ENCODE peak calls at places on chromosomes 4 and X, in five cellular contexts. One of them, this sample, is unnamed. For H3K36me3, the result is how much of the 10 kb centered on the place peaks cover.

GRCh38 chr4:168560184-168560834 is 63.5 kb downstream of the PALLD start:
- DNase-seq in SK-N-SH: no peak
- DNase-seq in K562: no peak
- DNase-seq in vagina: no peak
- DNase-seq in suprapubic skin: no peak
- DNase-seq in this sample: no peak

GRCh38 chr4:125732682-125733081 is 417.9 kb downstream of the FAT4 start:
- DNase-seq in SK-N-SH: no peak
- DNase-seq in K562: no peak
- DNase-seq in vagina: no peak
- DNase-seq in suprapubic skin: no peak
- DNase-seq in this sample: no peak

GRCh38 chr4:82380831-82381230 is 7.0 kb upstream of the HNRNPD start:
- DNase-seq in SK-N-SH: no peak
- DNase-seq in K562: no peak
- DNase-seq in vagina: no peak
- DNase-seq in suprapubic skin: no peak
- DNase-seq in this sample: no peak

GRCh38 chrX:21781525-21781924 is 23.6 kb upstream of the SMPX start:
- DNase-seq in SK-N-SH: no peak
- DNase-seq in K562: no peak
- DNase-seq in vagina: no peak
- DNase-seq in suprapubic skin: no peak
- DNase-seq in this sample: no peak

GRCh38 chr4:136319789-136320470 is 1212.4 kb downstream of the PCDH18 start:
- DNase-seq in SK-N-SH: no peak
- DNase-seq in K562: no peak
- DNase-seq in vagina: no peak
- DNase-seq in suprapubic skin: no peak
- DNase-seq in this sample: no peak

GRCh38 chr4:93182722-93183121 is 645.8 kb upstream of the ATOH1 start:
- DNase-seq in SK-N-SH: no peak
- DNase-seq in K562: no peak
- DNase-seq in vagina: no peak
- DNase-seq in suprapubic skin: no peak
- DNase-seq in this sample: no peak

GRCh38 chr4:156972370-156972980 is 876 bp upstream of the PDGFC start:
- DNase-seq in SK-N-SH: no peak
- DNase-seq in K562: no peak
- DNase-seq in vagina: no peak
- DNase-seq in suprapubic skin: no peak
- DNase-seq in this sample: no peak

GRCh38 chr4:48041535-48042137 is 25.1 kb downstream of the NIPAL1 start:
- DNase-seq in SK-N-SH: no peak
- DNase-seq in K562: no peak
- DNase-seq in vagina: no peak
- DNase-seq in suprapubic skin: no peak
- DNase-seq in this sample: no peak

GRCh38 chrX:63967541-63967940 is 182.5 kb upstream of the ARHGEF9 start:
- DNase-seq in SK-N-SH: no peak
- DNase-seq in K562: no peak
- DNase-seq in vagina: no peak
- DNase-seq in suprapubic skin: no peak
- DNase-seq in this sample: no peak

GRCh38 chr4:186260504-186261448 is 5.2 kb upstream of the F11 start:
- DNase-seq in SK-N-SH: no peak
- DNase-seq in K562: no peak
- DNase-seq in vagina: no peak
- DNase-seq in suprapubic skin: no peak
- DNase-seq in this sample: no peak

GRCh38 chrX:108811891-108812290 is 75.5 kb upstream of the IRS4 start:
- DNase-seq in SK-N-SH: no peak
- DNase-seq in K562: peak
- DNase-seq in vagina: no peak
- DNase-seq in suprapubic skin: no peak
- DNase-seq in this sample: no peak

GRCh38 chr4:177441061-177441802 is 1.0 kb downstream of the AGA start:
- DNase-seq in SK-N-SH: peak
- DNase-seq in K562: peak
- DNase-seq in vagina: no peak
- DNase-seq in suprapubic skin: no peak
- DNase-seq in this sample: no peak

GRCh38 chr4:28062562-28062961 is 1201.9 kb downstream of the STIM2 start:
- DNase-seq in SK-N-SH: no peak
- DNase-seq in K562: no peak
- DNase-seq in vagina: no peak
- DNase-seq in suprapubic skin: no peak
- DNase-seq in this sample: no peak

GRCh38 chr4:15240764-15241163 is 187.1 kb upstream of the C1QTNF7 start:
- DNase-seq in SK-N-SH: no peak
- DNase-seq in K562: no peak
- DNase-seq in vagina: no peak
- DNase-seq in suprapubic skin: no peak
- DNase-seq in this sample: no peak

GRCh38 chr4:6278801-6279197 is 9.1 kb downstream of the WFS1 start:
- DNase-seq in SK-N-SH: peak
- DNase-seq in K562: peak
- DNase-seq in vagina: no peak
- DNase-seq in suprapubic skin: no peak
- DNase-seq in this sample: no peak

GRCh38 chr4:59553063-59553738 is 1646.9 kb upstream of the ADGRL3 start:
- DNase-seq in SK-N-SH: peak
- DNase-seq in K562: no peak
- DNase-seq in vagina: no peak
- DNase-seq in suprapubic skin: no peak
- DNase-seq in this sample: no peak

GRCh38 chr4:7518871-7519637 is 84.3 kb upstream of the PSAPL1 start:
- DNase-seq in SK-N-SH: peak
- DNase-seq in K562: no peak
- DNase-seq in vagina: no peak
- DNase-seq in suprapubic skin: no peak
- DNase-seq in this sample: no peak

GRCh38 chrX:33252306-33252825 is 41.0 kb upstream of the DMD start:
- DNase-seq in SK-N-SH: no peak
- DNase-seq in K562: no peak
- DNase-seq in vagina: no peak
- DNase-seq in suprapubic skin: no peak
- DNase-seq in this sample: no peak

GRCh38 chr4:151485541-151486131 is 76.7 kb downstream of the FHIP1A start:
- DNase-seq in SK-N-SH: no peak
- DNase-seq in K562: no peak
- DNase-seq in vagina: no peak
- DNase-seq in suprapubic skin: no peak
- DNase-seq in this sample: no peak

GRCh38 chrX:105463483-105463882 is 243.0 kb upstream of the TEX13A start:
- DNase-seq in SK-N-SH: no peak
- DNase-seq in K562: no peak
- DNase-seq in vagina: no peak
- DNase-seq in suprapubic skin: no peak
- DNase-seq in this sample: no peak

GRCh38 chr4:123600426-123600825 is 203.8 kb downstream of the SPRY1 start:
- DNase-seq in SK-N-SH: no peak
- DNase-seq in K562: no peak
- DNase-seq in vagina: no peak
- DNase-seq in suprapubic skin: no peak
- DNase-seq in this sample: no peak

GRCh38 chr4:67565284-67565683 is 6.8 kb downstream of the STAP1 start:
- DNase-seq in SK-N-SH: no peak
- DNase-seq in K562: no peak
- DNase-seq in vagina: no peak
- DNase-seq in suprapubic skin: no peak
- DNase-seq in this sample: no peak

GRCh38 chrX:154051210-154051810 is 31.6 kb upstream of the IRAK1 start:
- DNase-seq in SK-N-SH: peak
- DNase-seq in K562: peak
- DNase-seq in vagina: no peak
- DNase-seq in suprapubic skin: peak
- DNase-seq in this sample: peak

GRCh38 chrX:19875051-19875432 is 12.4 kb downstream of the SH3KBP1 start:
- DNase-seq in SK-N-SH: no peak
- DNase-seq in K562: no peak
- DNase-seq in vagina: no peak
- DNase-seq in suprapubic skin: no peak
- DNase-seq in this sample: no peak

GRCh38 chr4:149709640-149710039 is 106.0 kb downstream of the IQCM start:
- DNase-seq in SK-N-SH: no peak
- DNase-seq in K562: no peak
- DNase-seq in vagina: no peak
- DNase-seq in suprapubic skin: no peak
- DNase-seq in this sample: no peak

GRCh38 chr4:112514449-112515277 is 1.3 kb downstream of the NEUROG2 start:
- DNase-seq in SK-N-SH: peak
- DNase-seq in K562: no peak
- DNase-seq in vagina: no peak
- DNase-seq in suprapubic skin: no peak
- DNase-seq in this sample: no peak

GRCh38 chr4:3700736-3701135 is 65.4 kb upstream of the ADRA2C start:
- DNase-seq in SK-N-SH: no peak
- DNase-seq in K562: no peak
- DNase-seq in vagina: no peak
- DNase-seq in suprapubic skin: peak
- DNase-seq in this sample: no peak

GRCh38 chr4:69210911-69211310 is 3.6 kb downstream of the UGT2B11 start:
- DNase-seq in SK-N-SH: no peak
- DNase-seq in K562: no peak
- DNase-seq in vagina: no peak
- DNase-seq in suprapubic skin: no peak
- DNase-seq in this sample: no peak

GRCh38 chrX:150869450-150869849 is 29.0 kb downstream of the CD99L2 start:
- DNase-seq in SK-N-SH: no peak
- DNase-seq in K562: no peak
- DNase-seq in vagina: no peak
- DNase-seq in suprapubic skin: no peak
- DNase-seq in this sample: no peak

GRCh38 chr4:173489514-173489913 is 40.5 kb downstream of the HAND2 start:
- DNase-seq in SK-N-SH: no peak
- DNase-seq in K562: no peak
- DNase-seq in vagina: no peak
- DNase-seq in suprapubic skin: no peak
- DNase-seq in this sample: peak

GRCh38 chrX:39726810-39727209 is 370.9 kb downstream of the BCOR start:
- DNase-seq in SK-N-SH: peak
- DNase-seq in K562: no peak
- DNase-seq in vagina: no peak
- DNase-seq in suprapubic skin: no peak
- DNase-seq in this sample: peak

DNA sequence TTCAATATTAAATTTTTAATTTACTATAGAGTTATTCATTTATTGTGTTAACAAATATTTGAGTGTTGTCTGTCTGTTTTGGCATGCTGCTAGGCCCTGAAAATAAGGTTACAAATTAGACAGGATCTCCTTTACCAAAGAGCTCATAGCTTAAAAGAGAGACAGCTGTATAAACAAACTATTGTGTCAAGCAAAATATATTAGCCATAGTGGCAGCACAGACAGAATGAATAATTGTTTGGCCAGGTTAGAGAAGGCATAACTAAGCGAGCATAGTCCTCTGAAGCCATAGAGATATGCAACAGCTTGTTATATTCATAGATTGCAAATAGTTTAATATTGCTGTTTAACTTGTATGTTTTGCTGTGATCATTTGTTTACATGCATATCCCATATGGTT is 66.7 kb upstream of the NDUFC1 start:
- DNase-seq in SK-N-SH: no peak
- DNase-seq in K562: no peak
- DNase-seq in vagina: no peak
- DNase-seq in suprapubic skin: no peak
- DNase-seq in this sample: no peak
- H3K36me3 ChIP-seq in SK-N-SH: half or more
- H3K36me3 ChIP-seq in K562: half or more
- H3K36me3 ChIP-seq in vagina: under half
- H3K36me3 ChIP-seq in suprapubic skin: half or more
- H3K36me3 ChIP-seq in this sample: half or more

DNA sequence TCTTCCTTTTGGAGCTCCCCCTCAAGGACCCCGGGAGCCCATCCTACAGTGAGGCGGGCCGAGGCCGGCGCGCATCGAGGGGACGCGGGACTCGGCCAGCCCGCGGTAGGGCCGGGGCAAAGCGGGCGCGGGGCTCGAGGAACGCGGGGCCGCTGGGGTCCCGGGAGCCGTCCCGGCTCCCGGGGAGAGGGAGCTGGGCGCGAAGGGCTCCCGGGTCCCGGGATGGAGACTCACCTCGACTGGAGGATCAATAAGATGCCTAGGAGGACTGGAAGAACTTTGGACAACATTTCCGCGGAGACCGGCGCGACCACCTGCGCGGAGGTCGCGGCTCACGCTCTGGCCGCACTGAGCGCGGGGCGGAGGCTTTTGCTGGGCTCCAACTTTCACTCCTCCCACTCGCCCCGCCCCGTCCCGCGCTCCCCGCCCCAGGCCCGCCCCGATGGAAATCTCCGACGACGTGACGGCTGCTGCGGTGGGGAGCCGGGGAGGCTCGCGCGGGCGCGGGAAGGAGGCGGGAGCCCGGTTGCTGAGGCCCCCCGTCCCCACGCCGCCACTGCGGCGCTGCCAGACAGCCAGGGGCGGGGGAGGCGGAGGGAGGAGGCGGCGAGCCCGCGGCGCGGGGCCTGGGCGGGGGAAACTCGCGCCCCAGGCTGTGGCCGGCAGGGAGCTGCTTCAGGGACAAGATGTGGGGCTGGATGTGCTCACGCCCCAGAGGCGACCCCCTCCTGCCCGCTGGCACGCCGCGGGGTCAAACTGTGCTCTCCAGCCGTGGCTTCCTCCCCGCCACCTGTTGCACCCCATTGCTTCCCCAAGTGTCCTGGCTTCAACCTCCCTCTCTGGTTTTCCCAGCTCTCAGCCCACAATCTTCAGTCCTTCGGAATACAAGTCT is at the start of gene GABRE:
- DNase-seq in SK-N-SH: peak
- DNase-seq in K562: peak
- DNase-seq in vagina: no peak
- DNase-seq in suprapubic skin: peak
- DNase-seq in this sample: no peak
- TF ChIP-seq POLR2AphosphoS5 in SK-N-SH: peak
- TF ChIP-seq POLR2AphosphoS5 in K562: peak
- TF ChIP-seq POLR2AphosphoS5 in vagina: peak
- TF ChIP-seq POLR2AphosphoS5 in suprapubic skin: no peak
- TF ChIP-seq POLR2AphosphoS5 in this sample: peak

GRCh38 chr4:55303818-55304217 is 42.2 kb upstream of the SRD5A3 start:
- DNase-seq in SK-N-SH: no peak
- DNase-seq in K562: no peak
- DNase-seq in vagina: no peak
- DNase-seq in suprapubic skin: no peak
- DNase-seq in this sample: no peak
- H3K36me3 ChIP-seq in SK-N-SH: under half
- H3K36me3 ChIP-seq in K562: under half
- H3K36me3 ChIP-seq in vagina: under half
- H3K36me3 ChIP-seq in suprapubic skin: under half
- H3K36me3 ChIP-seq in this sample: under half

GRCh38 chrX:70247252-70247651 is 12.8 kb downstream of the P2RY4 start:
- DNase-seq in SK-N-SH: no peak
- DNase-seq in K562: no peak
- DNase-seq in vagina: no peak
- DNase-seq in suprapubic skin: no peak
- DNase-seq in this sample: no peak
- TF ChIP-seq POLR2AphosphoS5 in SK-N-SH: no peak
- TF ChIP-seq POLR2AphosphoS5 in K562: no peak
- TF ChIP-seq POLR2AphosphoS5 in vagina: no peak
- TF ChIP-seq POLR2AphosphoS5 in suprapubic skin: no peak
- TF ChIP-seq POLR2AphosphoS5 in this sample: no peak

This sample was measured in SK-N-MC.